ENCODE peak calls at places on chromosome 13, in five cellular contexts. One of them, this sample, is unnamed.

GRCh38 chr13:82672248-82672647 is 1210.0 kb downstream of the SLITRK1 start:
- DNase-seq in mesenchymal stem cell: no peak
- DNase-seq in trophoblast cell: no peak
- DNase-seq in mesendoderm: no peak
- DNase-seq in neuronal stem cell: no peak
- DNase-seq in this sample: no peak

GRCh38 chr13:110479648-110480047 is 81.9 kb downstream of the RAB20 start:
- DNase-seq in mesenchymal stem cell: no peak
- DNase-seq in trophoblast cell: no peak
- DNase-seq in mesendoderm: no peak
- DNase-seq in neuronal stem cell: no peak
- DNase-seq in this sample: no peak

GRCh38 chr13:40755082-40755755 is 15.8 kb downstream of the MRPS31 start:
- DNase-seq in mesenchymal stem cell: no peak
- DNase-seq in trophoblast cell: no peak
- DNase-seq in mesendoderm: no peak
- DNase-seq in neuronal stem cell: no peak
- DNase-seq in this sample: no peak

GRCh38 chr13:98390086-98390697 is 186.7 kb downstream of the STK24 start:
- DNase-seq in mesenchymal stem cell: peak; percentile 56
- DNase-seq in trophoblast cell: no peak
- DNase-seq in mesendoderm: no peak
- DNase-seq in neuronal stem cell: no peak
- DNase-seq in this sample: peak; percentile 20

GRCh38 chr13:19329365-19329764 is 147.7 kb upstream of the TUBA3C start:
- DNase-seq in mesenchymal stem cell: no peak
- DNase-seq in trophoblast cell: no peak
- DNase-seq in mesendoderm: no peak
- DNase-seq in neuronal stem cell: no peak
- DNase-seq in this sample: no peak

GRCh38 chr13:101202590-101202989 is 213.7 kb downstream of the NALCN start:
- DNase-seq in mesenchymal stem cell: no peak
- DNase-seq in trophoblast cell: no peak
- DNase-seq in mesendoderm: peak; percentile 87
- DNase-seq in neuronal stem cell: no peak
- DNase-seq in this sample: no peak

GRCh38 chr13:39106216-39106995 is 68.2 kb downstream of the NHLRC3 start:
- DNase-seq in mesenchymal stem cell: no peak
- DNase-seq in trophoblast cell: no peak
- DNase-seq in mesendoderm: no peak
- DNase-seq in neuronal stem cell: no peak
- DNase-seq in this sample: no peak

GRCh38 chr13:78022164-78022877 is 103.7 kb upstream of the EDNRB start:
- DNase-seq in mesenchymal stem cell: peak; percentile 64
- DNase-seq in trophoblast cell: no peak
- DNase-seq in mesendoderm: peak; percentile 54
- DNase-seq in neuronal stem cell: no peak
- DNase-seq in this sample: peak; percentile 72

GRCh38 chr13:43284162-43284561 is 260.8 kb downstream of the DNAJC15 start:
- DNase-seq in mesenchymal stem cell: peak; percentile 55
- DNase-seq in trophoblast cell: no peak
- DNase-seq in mesendoderm: no peak
- DNase-seq in neuronal stem cell: no peak
- DNase-seq in this sample: peak; percentile 92

GRCh38 chr13:46170268-46170667 is 11.7 kb downstream of the LCP1 start:
- DNase-seq in mesenchymal stem cell: no peak
- DNase-seq in trophoblast cell: no peak
- DNase-seq in mesendoderm: no peak
- DNase-seq in neuronal stem cell: no peak
- DNase-seq in this sample: no peak

GRCh38 chr13:47168086-47168485 is 271.2 kb upstream of the HTR2A start:
- DNase-seq in mesenchymal stem cell: peak; percentile 61
- DNase-seq in trophoblast cell: no peak
- DNase-seq in mesendoderm: no peak
- DNase-seq in neuronal stem cell: no peak
- DNase-seq in this sample: peak; percentile 92

GRCh38 chr13:64688893-64689677 is 2541.1 kb downstream of the PCDH9 start:
- DNase-seq in mesenchymal stem cell: peak; percentile 13
- DNase-seq in trophoblast cell: no peak
- DNase-seq in mesendoderm: no peak
- DNase-seq in neuronal stem cell: no peak
- DNase-seq in this sample: peak; percentile 81

GRCh38 chr13:52061587-52061986 is 37.1 kb downstream of the UTP14C start:
- DNase-seq in mesenchymal stem cell: no peak
- DNase-seq in trophoblast cell: no peak
- DNase-seq in mesendoderm: no peak
- DNase-seq in neuronal stem cell: no peak
- DNase-seq in this sample: no peak

GRCh38 chr13:95235199-95235726 is 66.0 kb downstream of the ABCC4 start:
- DNase-seq in mesenchymal stem cell: peak; percentile 34
- DNase-seq in trophoblast cell: no peak
- DNase-seq in mesendoderm: no peak
- DNase-seq in neuronal stem cell: no peak
- DNase-seq in this sample: no peak

GRCh38 chr13:90690458-90691063 is 656.9 kb upstream of the MIR17HG start:
- DNase-seq in mesenchymal stem cell: no peak
- DNase-seq in trophoblast cell: no peak
- DNase-seq in mesendoderm: no peak
- DNase-seq in neuronal stem cell: no peak
- DNase-seq in this sample: peak; percentile 15

GRCh38 chr13:47934371-47934770 is 66.7 kb downstream of the SUCLA2 start:
- DNase-seq in mesenchymal stem cell: no peak
- DNase-seq in trophoblast cell: no peak
- DNase-seq in mesendoderm: peak; percentile 14
- DNase-seq in neuronal stem cell: no peak
- DNase-seq in this sample: no peak

GRCh38 chr13:30341815-30342570 is 34.6 kb upstream of the KATNAL1 start:
- DNase-seq in mesenchymal stem cell: peak; percentile 88
- DNase-seq in trophoblast cell: peak; percentile 31
- DNase-seq in mesendoderm: no peak
- DNase-seq in neuronal stem cell: no peak
- DNase-seq in this sample: peak; percentile 94

GRCh38 chr13:46575321-46575721 is 22.4 kb downstream of the LRCH1 start:
- DNase-seq in mesenchymal stem cell: peak; percentile 83
- DNase-seq in trophoblast cell: no peak
- DNase-seq in mesendoderm: no peak
- DNase-seq in neuronal stem cell: no peak
- DNase-seq in this sample: peak; percentile 89

GRCh38 chr13:46278474-46278873 is 66.7 kb downstream of the LRRC63 start:
- DNase-seq in mesenchymal stem cell: no peak
- DNase-seq in trophoblast cell: no peak
- DNase-seq in mesendoderm: peak; percentile 97
- DNase-seq in neuronal stem cell: no peak
- DNase-seq in this sample: no peak

GRCh38 chr13:34044660-34045080 is 226.7 kb downstream of the RFC3 start:
- DNase-seq in mesenchymal stem cell: peak; percentile 61
- DNase-seq in trophoblast cell: peak; percentile 47
- DNase-seq in mesendoderm: no peak
- DNase-seq in neuronal stem cell: no peak
- DNase-seq in this sample: peak; percentile 33

GRCh38 chr13:89688908-89689307 is 1658.6 kb upstream of the MIR17HG start:
- DNase-seq in mesenchymal stem cell: no peak
- DNase-seq in trophoblast cell: no peak
- DNase-seq in mesendoderm: no peak
- DNase-seq in neuronal stem cell: no peak
- DNase-seq in this sample: no peak

GRCh38 chr13:111005808-111006494 is 91.1 kb upstream of the ANKRD10 start:
- DNase-seq in mesenchymal stem cell: no peak
- DNase-seq in trophoblast cell: no peak
- DNase-seq in mesendoderm: no peak
- DNase-seq in neuronal stem cell: no peak
- DNase-seq in this sample: peak; percentile 43

GRCh38 chr13:65660696-65661095 is 1569.4 kb downstream of the PCDH9 start:
- DNase-seq in mesenchymal stem cell: no peak
- DNase-seq in trophoblast cell: no peak
- DNase-seq in mesendoderm: no peak
- DNase-seq in neuronal stem cell: no peak
- DNase-seq in this sample: peak; percentile 22

GRCh38 chr13:75145926-75146325 is 336.0 kb downstream of the TBC1D4 start:
- DNase-seq in mesenchymal stem cell: no peak
- DNase-seq in trophoblast cell: no peak
- DNase-seq in mesendoderm: no peak
- DNase-seq in neuronal stem cell: no peak
- DNase-seq in this sample: no peak

GRCh38 chr13:109816979-109817275 is 30.5 kb upstream of the IRS2 start:
- DNase-seq in mesenchymal stem cell: no peak
- DNase-seq in trophoblast cell: no peak
- DNase-seq in mesendoderm: no peak
- DNase-seq in neuronal stem cell: no peak
- DNase-seq in this sample: peak; percentile 21

GRCh38 chr13:79485014-79485441 is 4.1 kb downstream of the NDFIP2 start:
- DNase-seq in mesenchymal stem cell: peak; percentile 92
- DNase-seq in trophoblast cell: peak; percentile 82
- DNase-seq in mesendoderm: peak; percentile 57
- DNase-seq in neuronal stem cell: no peak
- DNase-seq in this sample: peak; percentile 83

GRCh38 chr13:110726726-110727125 is 13.2 kb downstream of the ING1 start:
- DNase-seq in mesenchymal stem cell: no peak
- DNase-seq in trophoblast cell: no peak
- DNase-seq in mesendoderm: no peak
- DNase-seq in neuronal stem cell: no peak
- DNase-seq in this sample: no peak

GRCh38 chr13:53013113-53013512 is 15.5 kb upstream of the OLFM4 start:
- DNase-seq in mesenchymal stem cell: no peak
- DNase-seq in trophoblast cell: no peak
- DNase-seq in mesendoderm: no peak
- DNase-seq in neuronal stem cell: no peak
- DNase-seq in this sample: no peak

GRCh38 chr13:111367340-111367739 is 46.9 kb downstream of the TEX29 start:
- DNase-seq in mesenchymal stem cell: no peak
- DNase-seq in trophoblast cell: no peak
- DNase-seq in mesendoderm: no peak
- DNase-seq in neuronal stem cell: no peak
- DNase-seq in this sample: no peak

GRCh38 chr13:110444226-110444653 is 117.3 kb downstream of the RAB20 start:
- DNase-seq in mesenchymal stem cell: peak; percentile 59
- DNase-seq in trophoblast cell: peak; percentile 43
- DNase-seq in mesendoderm: no peak
- DNase-seq in neuronal stem cell: no peak
- DNase-seq in this sample: peak; percentile 20

GRCh38 chr13:46592410-46592809 is 39.4 kb downstream of the LRCH1 start:
- DNase-seq in mesenchymal stem cell: no peak
- DNase-seq in trophoblast cell: peak; percentile 34
- DNase-seq in mesendoderm: no peak
- DNase-seq in neuronal stem cell: no peak
- DNase-seq in this sample: no peak

GRCh38 chr13:25473864-25474263 is 102.1 kb downstream of the ATP8A2 start:
- DNase-seq in mesenchymal stem cell: no peak
- DNase-seq in trophoblast cell: no peak
- DNase-seq in mesendoderm: no peak
- DNase-seq in neuronal stem cell: no peak
- DNase-seq in this sample: no peak

GRCh38 chr13:107969551-107969950 is 245.8 kb downstream of the LIG4 start:
- DNase-seq in mesenchymal stem cell: no peak
- DNase-seq in trophoblast cell: no peak
- DNase-seq in mesendoderm: no peak
- DNase-seq in neuronal stem cell: no peak
- DNase-seq in this sample: no peak

GRCh38 chr13:51230473-51231105 is 8.4 kb downstream of the FAM124A start:
- DNase-seq in mesenchymal stem cell: peak; percentile 28
- DNase-seq in trophoblast cell: no peak
- DNase-seq in mesendoderm: no peak
- DNase-seq in neuronal stem cell: no peak
- DNase-seq in this sample: peak; percentile 7

GRCh38 chr13:45243072-45243471 is 42.2 kb upstream of the KCTD4 start:
- DNase-seq in mesenchymal stem cell: no peak
- DNase-seq in trophoblast cell: no peak
- DNase-seq in mesendoderm: no peak
- DNase-seq in neuronal stem cell: no peak
- DNase-seq in this sample: no peak

GRCh38 chr13:26324867-26325266 is 70.9 kb downstream of the CDK8 start:
- DNase-seq in mesenchymal stem cell: no peak
- DNase-seq in trophoblast cell: no peak
- DNase-seq in mesendoderm: no peak
- DNase-seq in neuronal stem cell: no peak
- DNase-seq in this sample: peak; percentile 13

GRCh38 chr13:62360609-62361008 is 945.0 kb upstream of the PCDH20 start:
- DNase-seq in mesenchymal stem cell: no peak
- DNase-seq in trophoblast cell: no peak
- DNase-seq in mesendoderm: no peak
- DNase-seq in neuronal stem cell: no peak
- DNase-seq in this sample: no peak

GRCh38 chr13:44921931-44922758 is 67.1 kb downstream of the NUFIP1 start:
- DNase-seq in mesenchymal stem cell: peak; percentile 97
- DNase-seq in trophoblast cell: no peak
- DNase-seq in mesendoderm: no peak
- DNase-seq in neuronal stem cell: no peak
- DNase-seq in this sample: peak; percentile 98

GRCh38 chr13:102309110-102309509 is 92.7 kb downstream of the FGF14 start:
- DNase-seq in mesenchymal stem cell: no peak
- DNase-seq in trophoblast cell: no peak
- DNase-seq in mesendoderm: no peak
- DNase-seq in neuronal stem cell: no peak
- DNase-seq in this sample: no peak
- H2BK120ac ChIP-seq in mesenchymal stem cell: no peak overlapping the region
- H2BK120ac ChIP-seq in trophoblast cell: no peak overlapping the region
- H2BK120ac ChIP-seq in mesendoderm: no peak overlapping the region
- H2BK120ac ChIP-seq in neuronal stem cell: no peak overlapping the region
- H2BK120ac ChIP-seq in this sample: no peak overlapping the region

DNA sequence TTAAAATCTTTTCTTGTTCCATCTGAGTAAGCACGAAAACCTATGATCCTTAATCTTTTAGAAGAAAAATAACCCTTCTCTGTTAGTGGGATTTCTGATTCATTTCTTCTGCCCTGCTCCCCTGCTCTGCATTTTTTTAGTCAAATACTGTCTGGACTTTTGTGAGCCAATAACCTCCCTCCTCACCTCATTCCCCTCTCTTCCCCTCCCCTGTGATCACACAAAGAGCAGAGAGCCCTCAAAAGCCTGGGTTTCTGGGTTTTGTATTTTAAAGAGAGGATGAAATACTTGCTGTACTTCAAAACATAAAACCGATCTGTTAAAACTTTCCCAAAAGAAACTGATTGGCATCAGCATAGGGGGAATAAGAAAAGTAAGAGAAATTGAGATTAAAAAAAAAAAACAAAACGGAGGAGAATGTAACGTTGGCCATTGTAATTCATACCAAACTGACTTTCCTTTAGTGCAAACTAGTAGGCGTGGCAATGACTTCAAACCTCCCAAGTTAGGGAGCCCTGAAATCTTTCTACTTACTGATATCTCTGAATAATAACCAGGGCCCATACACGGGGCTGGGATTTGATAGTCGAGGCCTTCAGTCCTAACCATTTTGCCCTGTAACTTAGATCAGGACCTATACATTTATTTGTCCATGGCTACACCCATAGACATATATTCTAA is 232.9 kb downstream of the TM9SF2 start:
- DNase-seq in mesenchymal stem cell: no peak
- DNase-seq in trophoblast cell: no peak
- DNase-seq in mesendoderm: no peak
- DNase-seq in neuronal stem cell: no peak
- DNase-seq in this sample: no peak
- H3K4me2 ChIP-seq in mesenchymal stem cell: no peak overlapping the region
- H3K4me2 ChIP-seq in trophoblast cell: no peak overlapping the region
- H3K4me2 ChIP-seq in mesendoderm: no peak overlapping the region
- H3K4me2 ChIP-seq in neuronal stem cell: no peak overlapping the region
- H3K4me2 ChIP-seq in this sample: no peak overlapping the region

GRCh38 chr13:113836917-113837553 is 26.8 kb downstream of the GAS6 start:
- DNase-seq in mesenchymal stem cell: peak; percentile 95
- DNase-seq in trophoblast cell: no peak
- DNase-seq in mesendoderm: no peak
- DNase-seq in neuronal stem cell: no peak
- DNase-seq in this sample: peak; percentile 85
- H2BK5ac ChIP-seq in mesenchymal stem cell: peak overlapping the region; percentile 99
- H2BK5ac ChIP-seq in trophoblast cell: peak overlapping the region; percentile 89
- H2BK5ac ChIP-seq in mesendoderm: peak overlapping the region; percentile 94
- H2BK5ac ChIP-seq in neuronal stem cell: peak overlapping the region; percentile 100
- H2BK5ac ChIP-seq in this sample: peak overlapping the region; percentile 99

GRCh38 chr13:76620036-76620435 is 266.2 kb downstream of the KCTD12 start:
- DNase-seq in mesenchymal stem cell: no peak
- DNase-seq in trophoblast cell: no peak
- DNase-seq in mesendoderm: no peak
- DNase-seq in neuronal stem cell: no peak
- DNase-seq in this sample: no peak
- H2BK120ac ChIP-seq in mesenchymal stem cell: no peak overlapping the region
- H2BK120ac ChIP-seq in trophoblast cell: no peak overlapping the region
- H2BK120ac ChIP-seq in mesendoderm: no peak overlapping the region
- H2BK120ac ChIP-seq in neuronal stem cell: no peak overlapping the region
- H2BK120ac ChIP-seq in this sample: no peak overlapping the region

This sample was measured in IMR-90.